ENCODE peak calls at places on chromosomes 3 and 15, in eight cellular contexts. W, J, H, X, G, Y, P and F are unnamed samples.

GRCh38 chr3:24523988-24524727 is 29.5 kb upstream of the THRB start:
- DNase-seq in W (no peak), J (no peak), H (no peak), X (no peak), G (no peak), Y (no peak), P (peak; percentile 53), F (no peak)

GRCh38 chr3:140580746-140581145 is 97.1 kb upstream of the TRIM42 start:
- DNase-seq in W (no peak), J (no peak), H (no peak), X (no peak), G (no peak), Y (no peak), P (no peak), F (no peak)

GRCh38 chr15:99104788-99105515 is at the start of gene SYNM:
- DNase-seq in W (peak; percentile 39), J (no peak), H (no peak), X (peak; percentile 90), G (peak; percentile 98), Y (peak; percentile 86), P (peak; percentile 67), F (peak; percentile 94)

GRCh38 chr3:97952280-97952679 is 20.0 kb downstream of the RIOX2 start:
- DNase-seq in W (no peak), J (no peak), H (no peak), X (no peak), G (no peak), Y (no peak), P (peak; percentile 32), F (peak; percentile 72)

GRCh38 chr3:124800511-124801374 is 70.5 kb downstream of the UMPS start:
- DNase-seq in W (no peak), J (no peak), H (no peak), X (no peak), G (peak; percentile 67), Y (peak; percentile 60), P (no peak), F (no peak)

GRCh38 chr3:124229407-124229806 is 237.5 kb upstream of the ROPN1 start:
- DNase-seq in W (no peak), J (peak; percentile 70), H (no peak), X (no peak), G (no peak), Y (no peak), P (no peak), F (no peak)

GRCh38 chr3:8503461-8503860 is 1.8 kb downstream of the LMCD1 start:
- DNase-seq in W (no peak), J (no peak), H (no peak), X (no peak), G (no peak), Y (no peak), P (no peak), F (no peak)

GRCh38 chr3:141796436-141797166 is 33.4 kb downstream of the GRK7 start:
- DNase-seq in W (peak; percentile 78), J (no peak), H (no peak), X (no peak), G (no peak), Y (peak; percentile 83), P (no peak), F (no peak)

GRCh38 chr15:70474367-70474681 is 289.0 kb downstream of the UACA start:
- DNase-seq in W (no peak), J (no peak), H (no peak), X (no peak), G (no peak), Y (no peak), P (no peak), F (peak; percentile 80)

GRCh38 chr3:181860243-181860642 is 148.5 kb downstream of the SOX2 start:
- DNase-seq in W (no peak), J (no peak), H (no peak), X (peak; percentile 44), G (no peak), Y (no peak), P (no peak), F (no peak)

GRCh38 chr3:158712443-158712842 is 19.8 kb downstream of the RARRES1 start:
- DNase-seq in W (no peak), J (no peak), H (no peak), X (no peak), G (no peak), Y (no peak), P (no peak), F (no peak)

GRCh38 chr15:101187820-101188516 is 63.9 kb downstream of the CHSY1 start:
- DNase-seq in W (peak; percentile 36), J (no peak), H (no peak), X (no peak), G (no peak), Y (no peak), P (no peak), F (no peak)

GRCh38 chr3:181868576-181868975 is 156.9 kb downstream of the SOX2 start:
- DNase-seq in W (no peak), J (no peak), H (no peak), X (no peak), G (no peak), Y (no peak), P (no peak), F (no peak)

GRCh38 chr3:62968128-62968527 is 92.9 kb upstream of the CADPS start:
- DNase-seq in W (no peak), J (no peak), H (no peak), X (no peak), G (no peak), Y (no peak), P (no peak), F (no peak)

GRCh38 chr15:75192307-75192706 is 9.4 kb upstream of the C15orf39 start:
- DNase-seq in W (no peak), J (no peak), H (no peak), X (no peak), G (no peak), Y (no peak), P (no peak), F (no peak)

GRCh38 chr15:59501531-59502113 is 63.6 kb downstream of the FAM81A start:
- DNase-seq in W (no peak), J (no peak), H (peak; percentile 48), X (peak; percentile 85), G (peak; percentile 60), Y (no peak), P (peak; percentile 46), F (no peak)

GRCh38 chr3:98972155-98972554 is 70.7 kb upstream of the DCBLD2 start:
- DNase-seq in W (no peak), J (no peak), H (no peak), X (no peak), G (no peak), Y (no peak), P (no peak), F (no peak)

GRCh38 chr3:62874398-62875102 is 666 bp downstream of the CADPS start:
- DNase-seq in W (no peak), J (no peak), H (no peak), X (peak; percentile 78), G (peak; percentile 67), Y (no peak), P (no peak), F (no peak)

DNA sequence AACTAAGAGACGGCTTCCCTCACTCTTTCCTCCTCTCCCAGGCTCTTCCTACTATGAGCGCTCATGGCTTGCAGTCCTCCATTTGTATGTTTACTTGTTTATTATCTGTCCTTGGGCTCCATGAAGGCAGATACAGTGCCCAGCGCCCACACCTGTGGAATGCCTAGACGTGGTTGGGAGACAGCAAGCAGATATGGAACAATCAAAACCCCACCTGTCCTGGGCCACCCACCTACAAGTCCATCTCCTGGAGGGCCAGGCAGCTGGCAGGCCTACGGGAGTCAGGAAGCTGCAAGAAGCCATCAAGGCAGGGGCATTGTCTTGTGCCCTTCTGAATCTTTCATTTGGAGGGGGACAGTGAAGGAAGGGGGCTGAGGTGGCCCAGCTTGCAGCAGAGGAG is 104.7 kb downstream of the IQSEC1 start:
- DNase-seq in W (no peak), J (no peak), H (no peak), X (no peak), G (no peak), Y (no peak), P (no peak), F (no peak)
- H3K27ac ChIP-seq in W (no peak overlapping the region), J (peak overlapping the region; percentile 66), H (no peak overlapping the region), X (no peak overlapping the region), G (no peak overlapping the region), Y (no peak overlapping the region), P (no peak overlapping the region), F (no peak overlapping the region)

GRCh38 chr15:96354731-96355560 is 24.4 kb downstream of the NR2F2 start:
- DNase-seq in W (no peak), J (no peak), H (no peak), X (no peak), G (no peak), Y (no peak), P (no peak), F (no peak)
- TF ChIP-seq POLR2AphosphoS5 in W (peak; percentile 9), J (peak; percentile 46), H (no peak), X (no peak), G (no peak), Y (no peak), P (peak; percentile 94), F (peak; percentile 65)

DNA sequence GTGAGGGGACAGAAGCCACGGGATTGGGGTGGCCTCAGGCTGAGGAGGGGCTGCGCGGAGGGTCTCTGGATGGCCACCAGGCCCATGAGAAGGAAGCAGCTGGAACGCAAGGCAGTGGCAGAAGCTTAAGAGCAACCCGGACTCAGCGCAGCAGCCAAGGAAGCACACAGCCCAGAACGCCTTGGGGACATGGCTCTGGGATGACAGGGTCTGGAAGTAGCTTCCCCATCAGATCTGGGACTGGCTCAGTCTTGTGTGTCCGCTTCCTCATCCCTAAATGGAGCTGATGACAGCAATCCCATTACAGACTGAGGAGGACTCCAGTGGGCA is 30.5 kb downstream of the KLHL25 start:
- DNase-seq in W (no peak), J (no peak), H (no peak), X (no peak), G (peak; percentile 81), Y (no peak), P (no peak), F (no peak)
- H3K27ac ChIP-seq in W (no peak overlapping the region), J (peak overlapping the region; percentile 42), H (no peak overlapping the region), X (no peak overlapping the region), G (no peak overlapping the region), Y (no peak overlapping the region), P (no peak overlapping the region), F (peak overlapping the region; percentile 74)

GRCh38 chr3:177460100-177460499 is 262.8 kb upstream of the TBL1XR1 start:
- DNase-seq in W (no peak), J (no peak), H (no peak), X (peak; percentile 51), G (no peak), Y (no peak), P (no peak), F (no peak)

GRCh38 chr3:177465243-177465642 is 268.0 kb upstream of the TBL1XR1 start:
- DNase-seq in W (no peak), J (no peak), H (no peak), X (no peak), G (no peak), Y (no peak), P (peak; percentile 59), F (peak; percentile 94)

GRCh38 chr3:177463863-177464262 is 266.6 kb upstream of the TBL1XR1 start:
- DNase-seq in W (no peak), J (no peak), H (no peak), X (peak; percentile 28), G (no peak), Y (no peak), P (no peak), F (no peak)

GRCh38 chr3:177464392-177465225 is 267.3 kb upstream of the TBL1XR1 start:
- DNase-seq in W (no peak), J (no peak), H (no peak), X (no peak), G (no peak), Y (no peak), P (no peak), F (no peak)

DNA sequence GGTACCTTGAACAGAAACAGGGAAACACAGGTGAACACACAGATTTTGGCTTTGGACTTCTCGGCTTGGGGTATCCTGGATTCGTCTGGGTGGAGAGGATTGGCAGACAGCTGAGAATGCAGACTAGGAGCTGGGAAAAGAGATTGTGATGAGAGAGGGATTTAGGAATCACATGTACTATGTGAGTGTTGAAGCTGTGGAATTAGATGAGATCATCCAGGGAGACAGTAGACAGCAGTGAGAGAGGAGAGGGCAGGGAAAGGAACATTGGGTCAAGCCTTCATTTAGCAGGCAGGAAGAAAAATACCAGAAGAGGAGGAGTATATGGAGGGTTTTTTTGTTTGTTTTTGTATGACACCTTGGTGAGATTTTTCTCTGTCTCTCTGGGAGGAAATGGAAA is 262.1 kb upstream of the TBL1XR1 start:
- DNase-seq in W (no peak), J (no peak), H (no peak), X (no peak), G (no peak), Y (no peak), P (no peak), F (no peak)
- TF ChIP-seq POLR2AphosphoS5 in W (no peak), J (peak; percentile 73), H (no peak), X (no peak), G (no peak), Y (no peak), P (peak; percentile 14), F (peak; percentile 48)